ENCODE peak calls at places on chromosomes 3 and 15, in nine cellular contexts. C, Q, T, D, Z, N, P, S and G are unnamed samples.

GRCh38 chr3:172675371-172676193 is 35.3 kb downstream of the NCEH1 start:
- DNase-seq in C (peak; percentile 44), Q (no peak), T (no peak), D (no peak), Z (no peak), N (peak; percentile 64), P (no peak), S (no peak), G (no peak)

GRCh38 chr15:92393287-92393993 is at the start of gene ST8SIA2:
- DNase-seq in C (peak; percentile 49), Q (no peak), T (no peak), D (no peak), Z (no peak), N (no peak), P (no peak), S (peak; percentile 76), G (peak; percentile 27)

GRCh38 chr15:55389276-55389631 is 18.9 kb downstream of the CCPG1 start:
- DNase-seq in C (no peak), Q (no peak), T (no peak), D (no peak), Z (no peak), N (peak; percentile 18), P (no peak), S (no peak), G (no peak)

GRCh38 chr15:86336051-86336788 is 256.5 kb downstream of the AGBL1 start:
- DNase-seq in C (no peak), Q (no peak), T (no peak), D (no peak), Z (no peak), N (no peak), P (no peak), S (no peak), G (no peak)

GRCh38 chr3:39529551-39529950 is 62.1 kb downstream of the MOBP start:
- DNase-seq in C (no peak), Q (no peak), T (no peak), D (no peak), Z (no peak), N (no peak), P (no peak), S (no peak), G (no peak)

GRCh38 chr15:72236381-72237285 is 5.6 kb upstream of the PKM start:
- DNase-seq in C (no peak), Q (no peak), T (no peak), D (no peak), Z (no peak), N (no peak), P (no peak), S (no peak), G (no peak)

GRCh38 chr3:88713233-88713691 is 394.2 kb upstream of the EPHA3 start:
- DNase-seq in C (no peak), Q (no peak), T (no peak), D (no peak), Z (no peak), N (peak; percentile 65), P (no peak), S (no peak), G (no peak)

GRCh38 chr15:27249046-27249722 is 278.2 kb downstream of the GABRG3 start:
- DNase-seq in C (no peak), Q (no peak), T (no peak), D (no peak), Z (no peak), N (no peak), P (no peak), S (no peak), G (no peak)

GRCh38 chr3:89098173-89098572 is 9.2 kb upstream of the EPHA3 start:
- DNase-seq in C (no peak), Q (no peak), T (no peak), D (no peak), Z (no peak), N (no peak), P (no peak), S (no peak), G (no peak)

GRCh38 chr15:43762824-43763223 is 13.9 kb downstream of the ELL3 start:
- DNase-seq in C (no peak), Q (no peak), T (no peak), D (no peak), Z (peak; percentile 62), N (no peak), P (no peak), S (no peak), G (no peak)

GRCh38 chr15:74807302-74807701 is 5.3 kb upstream of the LMAN1L start:
- DNase-seq in C (no peak), Q (no peak), T (no peak), D (no peak), Z (no peak), N (no peak), P (no peak), S (no peak), G (no peak)

GRCh38 chr15:25624504-25625172 is 185.8 kb upstream of the UBE3A start:
- DNase-seq in C (no peak), Q (no peak), T (no peak), D (no peak), Z (no peak), N (no peak), P (no peak), S (no peak), G (no peak)

GRCh38 chr3:31093608-31093990 is 199.1 kb upstream of the GADL1 start:
- DNase-seq in C (no peak), Q (no peak), T (no peak), D (no peak), Z (no peak), N (no peak), P (no peak), S (no peak), G (no peak)

GRCh38 chr3:127834771-127835170 is 12.5 kb upstream of the MGLL start:
- DNase-seq in C (no peak), Q (no peak), T (no peak), D (no peak), Z (no peak), N (no peak), P (no peak), S (no peak), G (no peak)

GRCh38 chr3:179713643-179714090 is 60.8 kb downstream of the USP13 start:
- DNase-seq in C (no peak), Q (no peak), T (no peak), D (no peak), Z (peak; percentile 77), N (no peak), P (no peak), S (no peak), G (no peak)

GRCh38 chr3:190017575-190018288 is 103.0 kb downstream of the P3H2 start:
- DNase-seq in C (no peak), Q (no peak), T (no peak), D (peak; percentile 67), Z (peak; percentile 57), N (peak; percentile 65), P (no peak), S (no peak), G (peak; percentile 48)

GRCh38 chr3:131794766-131795381 is 239.9 kb downstream of the CPNE4 start:
- DNase-seq in C (peak; percentile 2), Q (no peak), T (no peak), D (no peak), Z (peak; percentile 36), N (peak; percentile 49), P (no peak), S (peak; percentile 31), G (peak; percentile 20)

GRCh38 chr3:160003520-160004128 is 15.0 kb downstream of the IL12A start:
- DNase-seq in C (peak; percentile 22), Q (peak; percentile 22), T (peak; percentile 77), D (no peak), Z (no peak), N (peak; percentile 45), P (no peak), S (peak; percentile 20), G (peak; percentile 68)

GRCh38 chr3:31804251-31805051 is 176.6 kb downstream of the OSBPL10 start:
- DNase-seq in C (no peak), Q (no peak), T (no peak), D (no peak), Z (no peak), N (no peak), P (no peak), S (no peak), G (no peak)

GRCh38 chr3:145032790-145033189 is 1061.2 kb downstream of the DIPK2A start:
- DNase-seq in C (no peak), Q (no peak), T (no peak), D (no peak), Z (no peak), N (no peak), P (no peak), S (no peak), G (no peak)

GRCh38 chr15:96699871-96700401 is 369.4 kb downstream of the NR2F2 start:
- DNase-seq in C (peak; percentile 66), Q (no peak), T (no peak), D (no peak), Z (no peak), N (no peak), P (no peak), S (no peak), G (no peak)

GRCh38 chr3:126525853-126526667 is 2.1 kb downstream of the CHST13 start:
- DNase-seq in C (no peak), Q (no peak), T (peak; percentile 40), D (no peak), Z (no peak), N (no peak), P (no peak), S (no peak), G (no peak)

GRCh38 chr3:117853923-117854322 is 1144.3 kb downstream of the TUSC7 start:
- DNase-seq in C (peak; percentile 43), Q (no peak), T (no peak), D (no peak), Z (peak; percentile 63), N (peak; percentile 87), P (no peak), S (no peak), G (no peak)

GRCh38 chr3:88302003-88302393 is 152.2 kb downstream of the C3orf38 start:
- DNase-seq in C (no peak), Q (no peak), T (no peak), D (no peak), Z (no peak), N (no peak), P (no peak), S (no peak), G (no peak)

GRCh38 chr15:60079210-60079609 is 75.1 kb downstream of the FOXB1 start:
- DNase-seq in C (no peak), Q (no peak), T (no peak), D (no peak), Z (no peak), N (no peak), P (no peak), S (no peak), G (no peak)

GRCh38 chr3:123156276-123156995 is 45.3 kb upstream of the SEC22A start:
- DNase-seq in C (no peak), Q (no peak), T (peak; percentile 51), D (no peak), Z (no peak), N (no peak), P (no peak), S (no peak), G (peak; percentile 15)

GRCh38 chr3:17233398-17233800 is 348.6 kb downstream of the PLCL2 start:
- DNase-seq in C (peak; percentile 51), Q (no peak), T (no peak), D (no peak), Z (peak; percentile 20), N (peak; percentile 61), P (no peak), S (peak; percentile 14), G (no peak)

GRCh38 chr3:156175570-156175969 is 55.2 kb downstream of the KCNAB1 start:
- DNase-seq in C (no peak), Q (no peak), T (no peak), D (no peak), Z (no peak), N (no peak), P (no peak), S (no peak), G (no peak)

GRCh38 chr15:58369261-58369699 is 62.5 kb upstream of the LIPC start:
- DNase-seq in C (no peak), Q (no peak), T (no peak), D (no peak), Z (no peak), N (peak; percentile 94), P (no peak), S (no peak), G (no peak)